ENCODE peak calls at places on chromosomes 13 and 19, in six cellular contexts. One of them, this sample, is unnamed.

GRCh38 chr13:99373436-99373835 is 66.2 kb upstream of the GPR183 start:
- DNase-seq in effector CD4-positive, alpha-beta T cell: no peak
- DNase-seq in cardiac muscle cell: no peak
- DNase-seq in C1 segment of cervical spinal cord: no peak
- DNase-seq in fibroblast of lung: no peak
- DNase-seq in activated CD4-positive, CD25-positive, alpha-beta regulatory T cell treated with anti-CD3 and anti-CD28 coated beads, Interleukin-2, amount 50 U/mL, for 16 hours: no peak
- DNase-seq in this sample: no peak

GRCh38 chr19:28242317-28242927 is 970.5 kb downstream of the UQCRFS1 start:
- DNase-seq in effector CD4-positive, alpha-beta T cell: no peak
- DNase-seq in cardiac muscle cell: peak
- DNase-seq in C1 segment of cervical spinal cord: no peak
- DNase-seq in fibroblast of lung: peak
- DNase-seq in activated CD4-positive, CD25-positive, alpha-beta regulatory T cell treated with anti-CD3 and anti-CD28 coated beads, Interleukin-2, amount 50 U/mL, for 16 hours: no peak
- DNase-seq in this sample: peak

GRCh38 chr13:30143671-30144400 is 163.5 kb downstream of the KATNAL1 start:
- DNase-seq in effector CD4-positive, alpha-beta T cell: no peak
- DNase-seq in cardiac muscle cell: no peak
- DNase-seq in C1 segment of cervical spinal cord: no peak
- DNase-seq in fibroblast of lung: peak
- DNase-seq in activated CD4-positive, CD25-positive, alpha-beta regulatory T cell treated with anti-CD3 and anti-CD28 coated beads, Interleukin-2, amount 50 U/mL, for 16 hours: no peak
- DNase-seq in this sample: no peak

GRCh38 chr19:55384576-55385235 is 614 bp upstream of the TMEM238 start:
- DNase-seq in effector CD4-positive, alpha-beta T cell: no peak
- DNase-seq in cardiac muscle cell: no peak
- DNase-seq in C1 segment of cervical spinal cord: peak
- DNase-seq in fibroblast of lung: no peak
- DNase-seq in activated CD4-positive, CD25-positive, alpha-beta regulatory T cell treated with anti-CD3 and anti-CD28 coated beads, Interleukin-2, amount 50 U/mL, for 16 hours: no peak
- DNase-seq in this sample: peak

GRCh38 chr19:43439183-43440063 is 24.7 kb downstream of the TEX101 start:
- DNase-seq in effector CD4-positive, alpha-beta T cell: peak
- DNase-seq in cardiac muscle cell: no peak
- DNase-seq in C1 segment of cervical spinal cord: no peak
- DNase-seq in fibroblast of lung: peak
- DNase-seq in activated CD4-positive, CD25-positive, alpha-beta regulatory T cell treated with anti-CD3 and anti-CD28 coated beads, Interleukin-2, amount 50 U/mL, for 16 hours: peak
- DNase-seq in this sample: no peak

GRCh38 chr19:20238025-20238623 is 71.1 kb downstream of the ZNF486 start:
- DNase-seq in effector CD4-positive, alpha-beta T cell: peak
- DNase-seq in cardiac muscle cell: peak
- DNase-seq in C1 segment of cervical spinal cord: peak
- DNase-seq in fibroblast of lung: peak
- DNase-seq in activated CD4-positive, CD25-positive, alpha-beta regulatory T cell treated with anti-CD3 and anti-CD28 coated beads, Interleukin-2, amount 50 U/mL, for 16 hours: peak
- DNase-seq in this sample: peak

GRCh38 chr19:44796701-44797115 is 12.2 kb upstream of the BCAM start:
- DNase-seq in effector CD4-positive, alpha-beta T cell: no peak
- DNase-seq in cardiac muscle cell: peak
- DNase-seq in C1 segment of cervical spinal cord: no peak
- DNase-seq in fibroblast of lung: no peak
- DNase-seq in activated CD4-positive, CD25-positive, alpha-beta regulatory T cell treated with anti-CD3 and anti-CD28 coated beads, Interleukin-2, amount 50 U/mL, for 16 hours: no peak
- DNase-seq in this sample: no peak

GRCh38 chr19:9075064-9075964 is 11.5 kb upstream of the OR1M1 start:
- DNase-seq in effector CD4-positive, alpha-beta T cell: no peak
- DNase-seq in cardiac muscle cell: peak
- DNase-seq in C1 segment of cervical spinal cord: peak
- DNase-seq in fibroblast of lung: peak
- DNase-seq in activated CD4-positive, CD25-positive, alpha-beta regulatory T cell treated with anti-CD3 and anti-CD28 coated beads, Interleukin-2, amount 50 U/mL, for 16 hours: no peak
- DNase-seq in this sample: peak

GRCh38 chr13:70043685-70044084 is 63.9 kb upstream of the ATXN8OS start:
- DNase-seq in effector CD4-positive, alpha-beta T cell: no peak
- DNase-seq in cardiac muscle cell: no peak
- DNase-seq in C1 segment of cervical spinal cord: no peak
- DNase-seq in fibroblast of lung: no peak
- DNase-seq in activated CD4-positive, CD25-positive, alpha-beta regulatory T cell treated with anti-CD3 and anti-CD28 coated beads, Interleukin-2, amount 50 U/mL, for 16 hours: no peak
- DNase-seq in this sample: no peak

GRCh38 chr19:14772467-14772866 is 5.9 kb downstream of the ADGRE2 start:
- DNase-seq in effector CD4-positive, alpha-beta T cell: no peak
- DNase-seq in cardiac muscle cell: no peak
- DNase-seq in C1 segment of cervical spinal cord: no peak
- DNase-seq in fibroblast of lung: no peak
- DNase-seq in activated CD4-positive, CD25-positive, alpha-beta regulatory T cell treated with anti-CD3 and anti-CD28 coated beads, Interleukin-2, amount 50 U/mL, for 16 hours: no peak
- DNase-seq in this sample: no peak

GRCh38 chr13:112619730-112620639 is 32.0 kb upstream of the TUBGCP3 start:
- DNase-seq in effector CD4-positive, alpha-beta T cell: no peak
- DNase-seq in cardiac muscle cell: peak
- DNase-seq in C1 segment of cervical spinal cord: no peak
- DNase-seq in fibroblast of lung: peak
- DNase-seq in activated CD4-positive, CD25-positive, alpha-beta regulatory T cell treated with anti-CD3 and anti-CD28 coated beads, Interleukin-2, amount 50 U/mL, for 16 hours: no peak
- DNase-seq in this sample: no peak

GRCh38 chr13:30829145-30829544 is 76.9 kb upstream of the MEDAG start:
- DNase-seq in effector CD4-positive, alpha-beta T cell: no peak
- DNase-seq in cardiac muscle cell: no peak
- DNase-seq in C1 segment of cervical spinal cord: no peak
- DNase-seq in fibroblast of lung: no peak
- DNase-seq in activated CD4-positive, CD25-positive, alpha-beta regulatory T cell treated with anti-CD3 and anti-CD28 coated beads, Interleukin-2, amount 50 U/mL, for 16 hours: no peak
- DNase-seq in this sample: no peak

GRCh38 chr19:18489627-18490184 is 32.2 kb downstream of the ELL start:
- DNase-seq in effector CD4-positive, alpha-beta T cell: no peak
- DNase-seq in cardiac muscle cell: no peak
- DNase-seq in C1 segment of cervical spinal cord: no peak
- DNase-seq in fibroblast of lung: no peak
- DNase-seq in activated CD4-positive, CD25-positive, alpha-beta regulatory T cell treated with anti-CD3 and anti-CD28 coated beads, Interleukin-2, amount 50 U/mL, for 16 hours: no peak
- DNase-seq in this sample: no peak

GRCh38 chr19:9362905-9363304 is at the start of gene ZNF177:
- DNase-seq in effector CD4-positive, alpha-beta T cell: no peak
- DNase-seq in cardiac muscle cell: no peak
- DNase-seq in C1 segment of cervical spinal cord: no peak
- DNase-seq in fibroblast of lung: peak
- DNase-seq in activated CD4-positive, CD25-positive, alpha-beta regulatory T cell treated with anti-CD3 and anti-CD28 coated beads, Interleukin-2, amount 50 U/mL, for 16 hours: no peak
- DNase-seq in this sample: peak

GRCh38 chr13:37617162-37617561 is 18.6 kb upstream of the POSTN start:
- DNase-seq in effector CD4-positive, alpha-beta T cell: no peak
- DNase-seq in cardiac muscle cell: peak
- DNase-seq in C1 segment of cervical spinal cord: no peak
- DNase-seq in fibroblast of lung: peak
- DNase-seq in activated CD4-positive, CD25-positive, alpha-beta regulatory T cell treated with anti-CD3 and anti-CD28 coated beads, Interleukin-2, amount 50 U/mL, for 16 hours: no peak
- DNase-seq in this sample: no peak

GRCh38 chr19:5642204-5642603 is 19.3 kb downstream of the SAFB start:
- DNase-seq in effector CD4-positive, alpha-beta T cell: no peak
- DNase-seq in cardiac muscle cell: no peak
- DNase-seq in C1 segment of cervical spinal cord: no peak
- DNase-seq in fibroblast of lung: no peak
- DNase-seq in activated CD4-positive, CD25-positive, alpha-beta regulatory T cell treated with anti-CD3 and anti-CD28 coated beads, Interleukin-2, amount 50 U/mL, for 16 hours: no peak
- DNase-seq in this sample: no peak

GRCh38 chr19:56147307-56147706 is 6.2 kb downstream of the ZNF444 start:
- DNase-seq in effector CD4-positive, alpha-beta T cell: no peak
- DNase-seq in cardiac muscle cell: no peak
- DNase-seq in C1 segment of cervical spinal cord: no peak
- DNase-seq in fibroblast of lung: no peak
- DNase-seq in activated CD4-positive, CD25-positive, alpha-beta regulatory T cell treated with anti-CD3 and anti-CD28 coated beads, Interleukin-2, amount 50 U/mL, for 16 hours: no peak
- DNase-seq in this sample: no peak

GRCh38 chr13:24683370-24683769 is 3.2 kb downstream of the ATP12A start:
- DNase-seq in effector CD4-positive, alpha-beta T cell: no peak
- DNase-seq in cardiac muscle cell: no peak
- DNase-seq in C1 segment of cervical spinal cord: no peak
- DNase-seq in fibroblast of lung: no peak
- DNase-seq in activated CD4-positive, CD25-positive, alpha-beta regulatory T cell treated with anti-CD3 and anti-CD28 coated beads, Interleukin-2, amount 50 U/mL, for 16 hours: no peak
- DNase-seq in this sample: no peak

GRCh38 chr13:98147521-98147920 is 4.6 kb downstream of the FARP1 start:
- DNase-seq in effector CD4-positive, alpha-beta T cell: no peak
- DNase-seq in cardiac muscle cell: no peak
- DNase-seq in C1 segment of cervical spinal cord: no peak
- DNase-seq in fibroblast of lung: no peak
- DNase-seq in activated CD4-positive, CD25-positive, alpha-beta regulatory T cell treated with anti-CD3 and anti-CD28 coated beads, Interleukin-2, amount 50 U/mL, for 16 hours: no peak
- DNase-seq in this sample: no peak

GRCh38 chr19:33781536-33781935 is 15.1 kb upstream of the KCTD15 start:
- DNase-seq in effector CD4-positive, alpha-beta T cell: no peak
- DNase-seq in cardiac muscle cell: no peak
- DNase-seq in C1 segment of cervical spinal cord: no peak
- DNase-seq in fibroblast of lung: no peak
- DNase-seq in activated CD4-positive, CD25-positive, alpha-beta regulatory T cell treated with anti-CD3 and anti-CD28 coated beads, Interleukin-2, amount 50 U/mL, for 16 hours: no peak
- DNase-seq in this sample: no peak

GRCh38 chr19:48568345-48568886 is 16.4 kb downstream of the SULT2B1 start:
- DNase-seq in effector CD4-positive, alpha-beta T cell: no peak
- DNase-seq in cardiac muscle cell: peak
- DNase-seq in C1 segment of cervical spinal cord: peak
- DNase-seq in fibroblast of lung: peak
- DNase-seq in activated CD4-positive, CD25-positive, alpha-beta regulatory T cell treated with anti-CD3 and anti-CD28 coated beads, Interleukin-2, amount 50 U/mL, for 16 hours: no peak
- DNase-seq in this sample: peak

GRCh38 chr13:57631607-57632275 is at the start of gene PCDH17:
- DNase-seq in effector CD4-positive, alpha-beta T cell: no peak
- DNase-seq in cardiac muscle cell: peak
- DNase-seq in C1 segment of cervical spinal cord: peak
- DNase-seq in fibroblast of lung: peak
- DNase-seq in activated CD4-positive, CD25-positive, alpha-beta regulatory T cell treated with anti-CD3 and anti-CD28 coated beads, Interleukin-2, amount 50 U/mL, for 16 hours: no peak
- DNase-seq in this sample: peak

GRCh38 chr13:99353836-99354235 is 46.6 kb upstream of the GPR183 start:
- DNase-seq in effector CD4-positive, alpha-beta T cell: no peak
- DNase-seq in cardiac muscle cell: no peak
- DNase-seq in C1 segment of cervical spinal cord: no peak
- DNase-seq in fibroblast of lung: no peak
- DNase-seq in activated CD4-positive, CD25-positive, alpha-beta regulatory T cell treated with anti-CD3 and anti-CD28 coated beads, Interleukin-2, amount 50 U/mL, for 16 hours: no peak
- DNase-seq in this sample: no peak

GRCh38 chr19:48123907-48124675 is 13.5 kb upstream of the PLA2G4C start:
- DNase-seq in effector CD4-positive, alpha-beta T cell: no peak
- DNase-seq in cardiac muscle cell: no peak
- DNase-seq in C1 segment of cervical spinal cord: no peak
- DNase-seq in fibroblast of lung: no peak
- DNase-seq in activated CD4-positive, CD25-positive, alpha-beta regulatory T cell treated with anti-CD3 and anti-CD28 coated beads, Interleukin-2, amount 50 U/mL, for 16 hours: no peak
- DNase-seq in this sample: no peak

GRCh38 chr13:97202761-97203160 is 19.4 kb upstream of the MBNL2 start:
- DNase-seq in effector CD4-positive, alpha-beta T cell: no peak
- DNase-seq in cardiac muscle cell: no peak
- DNase-seq in C1 segment of cervical spinal cord: no peak
- DNase-seq in fibroblast of lung: no peak
- DNase-seq in activated CD4-positive, CD25-positive, alpha-beta regulatory T cell treated with anti-CD3 and anti-CD28 coated beads, Interleukin-2, amount 50 U/mL, for 16 hours: no peak
- DNase-seq in this sample: no peak

GRCh38 chr19:14440049-14440448 is 6.9 kb downstream of the PKN1 start:
- DNase-seq in effector CD4-positive, alpha-beta T cell: peak
- DNase-seq in cardiac muscle cell: no peak
- DNase-seq in C1 segment of cervical spinal cord: peak
- DNase-seq in fibroblast of lung: no peak
- DNase-seq in activated CD4-positive, CD25-positive, alpha-beta regulatory T cell treated with anti-CD3 and anti-CD28 coated beads, Interleukin-2, amount 50 U/mL, for 16 hours: peak
- DNase-seq in this sample: no peak

GRCh38 chr13:109773786-109774185 is 12.6 kb downstream of the IRS2 start:
- DNase-seq in effector CD4-positive, alpha-beta T cell: no peak
- DNase-seq in cardiac muscle cell: no peak
- DNase-seq in C1 segment of cervical spinal cord: no peak
- DNase-seq in fibroblast of lung: no peak
- DNase-seq in activated CD4-positive, CD25-positive, alpha-beta regulatory T cell treated with anti-CD3 and anti-CD28 coated beads, Interleukin-2, amount 50 U/mL, for 16 hours: no peak
- DNase-seq in this sample: no peak

GRCh38 chr19:16851031-16851712 is 22.0 kb downstream of the SIN3B start:
- DNase-seq in effector CD4-positive, alpha-beta T cell: no peak
- DNase-seq in cardiac muscle cell: no peak
- DNase-seq in C1 segment of cervical spinal cord: no peak
- DNase-seq in fibroblast of lung: no peak
- DNase-seq in activated CD4-positive, CD25-positive, alpha-beta regulatory T cell treated with anti-CD3 and anti-CD28 coated beads, Interleukin-2, amount 50 U/mL, for 16 hours: no peak
- DNase-seq in this sample: no peak

GRCh38 chr19:40519352-40520322 is 52.8 kb downstream of the SPTBN4 start:
- DNase-seq in effector CD4-positive, alpha-beta T cell: no peak
- DNase-seq in cardiac muscle cell: no peak
- DNase-seq in C1 segment of cervical spinal cord: no peak
- DNase-seq in fibroblast of lung: peak
- DNase-seq in activated CD4-positive, CD25-positive, alpha-beta regulatory T cell treated with anti-CD3 and anti-CD28 coated beads, Interleukin-2, amount 50 U/mL, for 16 hours: no peak
- DNase-seq in this sample: no peak

GRCh38 chr13:32427852-32428580 is at the start of gene N4BP2L1:
- DNase-seq in effector CD4-positive, alpha-beta T cell: peak
- DNase-seq in cardiac muscle cell: peak
- DNase-seq in C1 segment of cervical spinal cord: peak
- DNase-seq in fibroblast of lung: peak
- DNase-seq in activated CD4-positive, CD25-positive, alpha-beta regulatory T cell treated with anti-CD3 and anti-CD28 coated beads, Interleukin-2, amount 50 U/mL, for 16 hours: peak
- DNase-seq in this sample: peak

GRCh38 chr19:49512970-49513745 is 697 bp downstream of the FCGRT start:
- DNase-seq in effector CD4-positive, alpha-beta T cell: no peak
- DNase-seq in cardiac muscle cell: peak
- DNase-seq in C1 segment of cervical spinal cord: no peak
- DNase-seq in fibroblast of lung: no peak
- DNase-seq in activated CD4-positive, CD25-positive, alpha-beta regulatory T cell treated with anti-CD3 and anti-CD28 coated beads, Interleukin-2, amount 50 U/mL, for 16 hours: no peak
- DNase-seq in this sample: no peak

GRCh38 chr13:48258002-48258401 is 25.0 kb downstream of the ITM2B start:
- DNase-seq in effector CD4-positive, alpha-beta T cell: no peak
- DNase-seq in cardiac muscle cell: no peak
- DNase-seq in C1 segment of cervical spinal cord: no peak
- DNase-seq in fibroblast of lung: no peak
- DNase-seq in activated CD4-positive, CD25-positive, alpha-beta regulatory T cell treated with anti-CD3 and anti-CD28 coated beads, Interleukin-2, amount 50 U/mL, for 16 hours: no peak
- DNase-seq in this sample: no peak

GRCh38 chr19:10431943-10432735 is 11.8 kb downstream of the PDE4A start:
- DNase-seq in effector CD4-positive, alpha-beta T cell: peak
- DNase-seq in cardiac muscle cell: peak
- DNase-seq in C1 segment of cervical spinal cord: no peak
- DNase-seq in fibroblast of lung: no peak
- DNase-seq in activated CD4-positive, CD25-positive, alpha-beta regulatory T cell treated with anti-CD3 and anti-CD28 coated beads, Interleukin-2, amount 50 U/mL, for 16 hours: peak
- DNase-seq in this sample: no peak

GRCh38 chr19:18167975-18168645 is 5.5 kb upstream of the IFI30 start:
- DNase-seq in effector CD4-positive, alpha-beta T cell: peak
- DNase-seq in cardiac muscle cell: peak
- DNase-seq in C1 segment of cervical spinal cord: no peak
- DNase-seq in fibroblast of lung: no peak
- DNase-seq in activated CD4-positive, CD25-positive, alpha-beta regulatory T cell treated with anti-CD3 and anti-CD28 coated beads, Interleukin-2, amount 50 U/mL, for 16 hours: no peak
- DNase-seq in this sample: no peak

GRCh38 chr13:109945206-109945960 is 159.0 kb upstream of the IRS2 start:
- DNase-seq in effector CD4-positive, alpha-beta T cell: no peak
- DNase-seq in cardiac muscle cell: no peak
- DNase-seq in C1 segment of cervical spinal cord: no peak
- DNase-seq in fibroblast of lung: peak
- DNase-seq in activated CD4-positive, CD25-positive, alpha-beta regulatory T cell treated with anti-CD3 and anti-CD28 coated beads, Interleukin-2, amount 50 U/mL, for 16 hours: no peak
- DNase-seq in this sample: no peak

GRCh38 chr13:105848494-105848893 is 687.0 kb downstream of the EFNB2 start:
- DNase-seq in effector CD4-positive, alpha-beta T cell: no peak
- DNase-seq in cardiac muscle cell: no peak
- DNase-seq in C1 segment of cervical spinal cord: peak
- DNase-seq in fibroblast of lung: no peak
- DNase-seq in activated CD4-positive, CD25-positive, alpha-beta regulatory T cell treated with anti-CD3 and anti-CD28 coated beads, Interleukin-2, amount 50 U/mL, for 16 hours: no peak
- DNase-seq in this sample: no peak

GRCh38 chr13:26557393-26558073 is at the start of gene WASF3:
- DNase-seq in effector CD4-positive, alpha-beta T cell: no peak
- DNase-seq in cardiac muscle cell: peak
- DNase-seq in C1 segment of cervical spinal cord: peak
- DNase-seq in fibroblast of lung: peak
- DNase-seq in activated CD4-positive, CD25-positive, alpha-beta regulatory T cell treated with anti-CD3 and anti-CD28 coated beads, Interleukin-2, amount 50 U/mL, for 16 hours: no peak
- DNase-seq in this sample: peak

This sample was measured in caudate nucleus.